ENCODE peak calls at places on chromosomes 3 and 15, in ten cellular contexts. K, G, L, E, A, D, C, S, U and I are unnamed samples.

GRCh38 chr3:145889730-145890129 is 271.3 kb downstream of the PLOD2 start:
- DNase-seq in E (no peak), G (no peak), A (no peak), K (no peak), U (no peak), D (no peak), C (no peak), S (no peak), L (peak; percentile 85), I (peak; percentile 67)

GRCh38 chr15:100083572-100083971 is 258.2 kb downstream of the ADAMTS17 start:
- DNase-seq in U (no peak), D (no peak), L (no peak), E (no peak), S (no peak), A (no peak), G (peak; percentile 60), K (no peak), C (no peak), I (no peak)

GRCh38 chr15:61122624-61123375 is 106.3 kb downstream of the RORA start:
- DNase-seq in S (no peak), A (no peak), K (no peak), L (no peak), U (no peak), E (no peak), D (no peak), C (no peak), G (no peak), I (no peak)

GRCh38 chr15:52002351-52002750 is 16.7 kb upstream of the MAPK6 start:
- DNase-seq in A (no peak), U (no peak), D (no peak), E (no peak), K (no peak), L (no peak), S (no peak), C (no peak), G (no peak), I (no peak)

GRCh38 chr3:130946876-130947275 is 53.0 kb downstream of the ATP2C1 start:
- DNase-seq in K (peak; percentile 21), E (no peak), L (peak; percentile 22), U (no peak), S (no peak), C (no peak), D (no peak), G (no peak), A (no peak), I (no peak)

GRCh38 chr3:120506828-120507774 is 56.3 kb upstream of the FSTL1 start:
- DNase-seq in K (no peak), U (no peak), E (peak; percentile 36), C (no peak), D (peak; percentile 77), L (peak; percentile 73), A (no peak), G (no peak), S (no peak), I (peak; percentile 68)

GRCh38 chr3:70989174-70989573 is 594.4 kb downstream of the FOXP1 start:
- DNase-seq in S (no peak), D (peak; percentile 75), L (no peak), K (no peak), C (no peak), U (no peak), G (no peak), A (no peak), E (peak; percentile 89), I (no peak)

GRCh38 chr3:172287811-172288477 is 160.3 kb downstream of the GHSR start:
- DNase-seq in L (no peak), A (no peak), K (no peak), D (no peak), G (peak; percentile 58), U (no peak), E (no peak), S (no peak), C (no peak), I (no peak)

GRCh38 chr3:13528217-13528801 is 20.6 kb upstream of the FBLN2 start:
- DNase-seq in U (no peak), G (peak; percentile 76), A (no peak), L (peak; percentile 96), C (no peak), E (no peak), K (no peak), S (no peak), D (peak; percentile 46), I (peak; percentile 89)

GRCh38 chr15:94230886-94231727 is at the start of gene MCTP2:
- DNase-seq in A (peak; percentile 91), D (peak; percentile 78), S (peak; percentile 86), E (peak; percentile 37), C (peak; percentile 86), L (peak; percentile 90), K (peak; percentile 96), U (peak; percentile 69), G (peak; percentile 85), I (peak; percentile 94)

GRCh38 chr15:90268415-90268814 is 2.9 kb downstream of the NGRN start:
- DNase-seq in G (no peak), E (no peak), K (no peak), U (no peak), C (no peak), A (no peak), S (no peak), L (peak; percentile 40), D (peak; percentile 9), I (no peak)
- H3K27ac ChIP-seq in G (peak overlapping the region; percentile 48), E (no peak overlapping the region), K (no peak overlapping the region), U (no peak overlapping the region), C (no peak overlapping the region), A (no peak overlapping the region), S (no peak overlapping the region), L (no peak overlapping the region), D (no peak overlapping the region), I (peak overlapping the region; percentile 0)

GRCh38 chr15:27589782-27590181 is 509.3 kb downstream of the OCA2 start:
- DNase-seq in E (no peak), S (no peak), L (no peak), G (no peak), C (no peak), K (no peak), D (no peak), U (no peak), A (no peak), I (no peak)
- H3K4me3 ChIP-seq in E (no peak overlapping the region), S (no peak overlapping the region), L (no peak overlapping the region), G (no peak overlapping the region), C (no peak overlapping the region), K (no peak overlapping the region), D (no peak overlapping the region), U (no peak overlapping the region), A (no peak overlapping the region), I (no peak overlapping the region)

GRCh38 chr3:30813734-30814133 is 80.7 kb downstream of the GADL1 start:
- DNase-seq in K (no peak), D (no peak), A (no peak), G (no peak), S (no peak), L (no peak), U (no peak), C (no peak), E (no peak), I (no peak)

GRCh38 chr3:30804983-30805382 is 89.5 kb downstream of the GADL1 start:
- DNase-seq in K (no peak), E (no peak), C (peak; percentile 11), S (no peak), L (no peak), U (no peak), A (no peak), D (no peak), G (no peak), I (no peak)

GRCh38 chr3:30805695-30806094 is 88.8 kb downstream of the GADL1 start:
- DNase-seq in S (no peak), E (no peak), K (no peak), U (no peak), G (no peak), L (no peak), C (no peak), D (no peak), A (no peak), I (no peak)

GRCh38 chr3:30811174-30811795 is 83.2 kb downstream of the GADL1 start:
- DNase-seq in C (no peak), A (no peak), E (no peak), L (no peak), K (no peak), S (no peak), U (no peak), G (no peak), D (no peak), I (no peak)

GRCh38 chr3:30810617-30811016 is 83.8 kb downstream of the GADL1 start:
- DNase-seq in C (no peak), U (no peak), G (no peak), S (no peak), A (no peak), L (peak; percentile 4), D (no peak), E (no peak), K (no peak), I (no peak)
- H3K27ac ChIP-seq in C (no peak overlapping the region), U (no peak overlapping the region), G (peak overlapping the region; percentile 83), S (no peak overlapping the region), A (no peak overlapping the region), L (no peak overlapping the region), D (no peak overlapping the region), E (no peak overlapping the region), K (no peak overlapping the region), I (no peak overlapping the region)

GRCh38 chr3:20054549-20054987 is 14.3 kb downstream of the KAT2B start:
- DNase-seq in K (peak; percentile 99), E (peak; percentile 78), A (peak; percentile 83), L (no peak), S (peak; percentile 93), D (peak; percentile 86), G (peak; percentile 64), C (peak; percentile 97), U (peak; percentile 85), I (no peak)
- H3K4me3 ChIP-seq in K (no peak overlapping the region), E (no peak overlapping the region), A (no peak overlapping the region), L (no peak overlapping the region), S (no peak overlapping the region), D (no peak overlapping the region), G (no peak overlapping the region), C (no peak overlapping the region), U (no peak overlapping the region), I (no peak overlapping the region)